ENCODE peak calls at places on chromosomes 13 and 19, in four cellular contexts. One of them, this sample, is unnamed. For H3K27me3, the result is how much of the 10 kb centered on the place peaks cover.

GRCh38 chr19:55370305-55370988 is at the start of gene IL11:
- DNase-seq in left ventricle myocardium inferior: no peak
- DNase-seq in K562: no peak
- DNase-seq in IMR-90: peak
- DNase-seq in this sample: no peak

GRCh38 chr19:38686530-38686888 is 39.1 kb downstream of the ACTN4 start:
- DNase-seq in left ventricle myocardium inferior: no peak
- DNase-seq in K562: no peak
- DNase-seq in IMR-90: no peak
- DNase-seq in this sample: peak

GRCh38 chr19:39514840-39515550 is at the start of gene SELENOV:
- DNase-seq in left ventricle myocardium inferior: no peak
- DNase-seq in K562: peak
- DNase-seq in IMR-90: no peak
- DNase-seq in this sample: no peak

GRCh38 chr19:327291-328024 is 17.1 kb downstream of the MIER2 start:
- DNase-seq in left ventricle myocardium inferior: no peak
- DNase-seq in K562: no peak
- DNase-seq in IMR-90: no peak
- DNase-seq in this sample: no peak

GRCh38 chr13:114068723-114069322 is 63.6 kb downstream of the RASA3 start:
- DNase-seq in left ventricle myocardium inferior: no peak
- DNase-seq in K562: no peak
- DNase-seq in IMR-90: peak
- DNase-seq in this sample: no peak

GRCh38 chr13:84896128-84896527 is 903.1 kb downstream of the SLITRK6 start:
- DNase-seq in left ventricle myocardium inferior: no peak
- DNase-seq in K562: peak
- DNase-seq in IMR-90: peak
- DNase-seq in this sample: peak

GRCh38 chr19:8576273-8576993 is 809 bp downstream of the MYO1F start:
- DNase-seq in left ventricle myocardium inferior: no peak
- DNase-seq in K562: no peak
- DNase-seq in IMR-90: no peak
- DNase-seq in this sample: no peak

GRCh38 chr13:58313219-58313618 is 681.7 kb downstream of the PCDH17 start:
- DNase-seq in left ventricle myocardium inferior: no peak
- DNase-seq in K562: no peak
- DNase-seq in IMR-90: no peak
- DNase-seq in this sample: no peak

GRCh38 chr13:67934615-67935330 is 704.6 kb upstream of the PCDH9 start:
- DNase-seq in left ventricle myocardium inferior: no peak
- DNase-seq in K562: no peak
- DNase-seq in IMR-90: no peak
- DNase-seq in this sample: no peak

GRCh38 chr13:113630804-113631203 is 27.2 kb downstream of the ATP4B start:
- DNase-seq in left ventricle myocardium inferior: peak
- DNase-seq in K562: no peak
- DNase-seq in IMR-90: no peak
- DNase-seq in this sample: no peak

GRCh38 chr13:113216165-113217056 is 7.0 kb downstream of the CUL4A start:
- DNase-seq in left ventricle myocardium inferior: peak
- DNase-seq in K562: no peak
- DNase-seq in IMR-90: peak
- DNase-seq in this sample: no peak

GRCh38 chr19:47230122-47230920 is 678 bp downstream of the BBC3 start:
- DNase-seq in left ventricle myocardium inferior: peak
- DNase-seq in K562: peak
- DNase-seq in IMR-90: peak
- DNase-seq in this sample: peak

GRCh38 chr13:20706661-20707060 is 3.2 kb downstream of the IL17D start:
- DNase-seq in left ventricle myocardium inferior: no peak
- DNase-seq in K562: no peak
- DNase-seq in IMR-90: no peak
- DNase-seq in this sample: no peak

GRCh38 chr13:79481685-79482052 is 714 bp downstream of the NDFIP2 start:
- DNase-seq in left ventricle myocardium inferior: no peak
- DNase-seq in K562: peak
- DNase-seq in IMR-90: no peak
- DNase-seq in this sample: no peak

GRCh38 chr19:7337380-7338194 is 11.2 kb upstream of the ARHGEF18 start:
- DNase-seq in left ventricle myocardium inferior: no peak
- DNase-seq in K562: no peak
- DNase-seq in IMR-90: no peak
- DNase-seq in this sample: no peak

GRCh38 chr13:94968040-94968756 is 255.9 kb upstream of the SOX21 start:
- DNase-seq in left ventricle myocardium inferior: no peak
- DNase-seq in K562: no peak
- DNase-seq in IMR-90: no peak
- DNase-seq in this sample: peak

GRCh38 chr19:1045247-1045603 is 5.3 kb downstream of the ABCA7 start:
- DNase-seq in left ventricle myocardium inferior: no peak
- DNase-seq in K562: peak
- DNase-seq in IMR-90: no peak
- DNase-seq in this sample: peak

GRCh38 chr19:46631481-46631880 is 4.5 kb downstream of the GNG8 start:
- DNase-seq in left ventricle myocardium inferior: peak
- DNase-seq in K562: no peak
- DNase-seq in IMR-90: peak
- DNase-seq in this sample: peak

GRCh38 chr19:39038098-39038497 is 5.7 kb upstream of the FBXO27 start:
- DNase-seq in left ventricle myocardium inferior: no peak
- DNase-seq in K562: peak
- DNase-seq in IMR-90: peak
- DNase-seq in this sample: peak

GRCh38 chr19:918152-918437 is 962 bp downstream of the KISS1R start:
- DNase-seq in left ventricle myocardium inferior: no peak
- DNase-seq in K562: no peak
- DNase-seq in IMR-90: no peak
- DNase-seq in this sample: no peak

GRCh38 chr19:31397308-31397707 is 48.1 kb upstream of the TSHZ3 start:
- DNase-seq in left ventricle myocardium inferior: no peak
- DNase-seq in K562: no peak
- DNase-seq in IMR-90: no peak
- DNase-seq in this sample: no peak

GRCh38 chr13:77507931-77508776 is 27.4 kb upstream of the SCEL start:
- DNase-seq in left ventricle myocardium inferior: no peak
- DNase-seq in K562: no peak
- DNase-seq in IMR-90: peak
- DNase-seq in this sample: no peak

GRCh38 chr19:5679289-5680082 is 830 bp downstream of the MICOS13 start:
- DNase-seq in left ventricle myocardium inferior: no peak
- DNase-seq in K562: no peak
- DNase-seq in IMR-90: no peak
- DNase-seq in this sample: no peak

GRCh38 chr13:40483601-40484000 is 182.8 kb downstream of the FOXO1 start:
- DNase-seq in left ventricle myocardium inferior: peak
- DNase-seq in K562: no peak
- DNase-seq in IMR-90: no peak
- DNase-seq in this sample: no peak

GRCh38 chr13:67139551-67139950 is 90.6 kb downstream of the PCDH9 start:
- DNase-seq in left ventricle myocardium inferior: no peak
- DNase-seq in K562: no peak
- DNase-seq in IMR-90: no peak
- DNase-seq in this sample: no peak

GRCh38 chr19:16620584-16620983 is 7.4 kb downstream of the MED26 start:
- DNase-seq in left ventricle myocardium inferior: no peak
- DNase-seq in K562: no peak
- DNase-seq in IMR-90: no peak
- DNase-seq in this sample: no peak

GRCh38 chr19:16619456-16619855 is 8.5 kb downstream of the MED26 start:
- DNase-seq in left ventricle myocardium inferior: peak
- DNase-seq in K562: peak
- DNase-seq in IMR-90: no peak
- DNase-seq in this sample: no peak

GRCh38 chr19:16620018-16620417 is 8.0 kb downstream of the MED26 start:
- DNase-seq in left ventricle myocardium inferior: no peak
- DNase-seq in K562: peak
- DNase-seq in IMR-90: no peak
- DNase-seq in this sample: no peak

GRCh38 chr19:16623066-16623465 is 4.9 kb downstream of the MED26 start:
- DNase-seq in left ventricle myocardium inferior: no peak
- DNase-seq in K562: no peak
- DNase-seq in IMR-90: no peak
- DNase-seq in this sample: no peak

GRCh38 chr19:16621165-16621800 is 6.7 kb downstream of the MED26 start:
- DNase-seq in left ventricle myocardium inferior: no peak
- DNase-seq in K562: no peak
- DNase-seq in IMR-90: no peak
- DNase-seq in this sample: no peak
- H3K27ac ChIP-seq in left ventricle myocardium inferior: no peak
- H3K27ac ChIP-seq in K562: no peak
- H3K27ac ChIP-seq in IMR-90: no peak
- H3K27ac ChIP-seq in this sample: no peak

GRCh38 chr19:3343619-3344502 is 22.5 kb upstream of the NFIC start:
- DNase-seq in left ventricle myocardium inferior: peak
- DNase-seq in K562: peak
- DNase-seq in IMR-90: peak
- DNase-seq in this sample: peak

GRCh38 chr19:3344608-3345598 is 21.5 kb upstream of the NFIC start:
- DNase-seq in left ventricle myocardium inferior: no peak
- DNase-seq in K562: no peak
- DNase-seq in IMR-90: no peak
- DNase-seq in this sample: no peak

GRCh38 chr19:3340340-3340739 is 26.0 kb upstream of the NFIC start:
- DNase-seq in left ventricle myocardium inferior: no peak
- DNase-seq in K562: no peak
- DNase-seq in IMR-90: no peak
- DNase-seq in this sample: no peak

GRCh38 chr19:3338541-3339181 is 27.7 kb upstream of the NFIC start:
- DNase-seq in left ventricle myocardium inferior: peak
- DNase-seq in K562: peak
- DNase-seq in IMR-90: no peak
- DNase-seq in this sample: no peak

DNA sequence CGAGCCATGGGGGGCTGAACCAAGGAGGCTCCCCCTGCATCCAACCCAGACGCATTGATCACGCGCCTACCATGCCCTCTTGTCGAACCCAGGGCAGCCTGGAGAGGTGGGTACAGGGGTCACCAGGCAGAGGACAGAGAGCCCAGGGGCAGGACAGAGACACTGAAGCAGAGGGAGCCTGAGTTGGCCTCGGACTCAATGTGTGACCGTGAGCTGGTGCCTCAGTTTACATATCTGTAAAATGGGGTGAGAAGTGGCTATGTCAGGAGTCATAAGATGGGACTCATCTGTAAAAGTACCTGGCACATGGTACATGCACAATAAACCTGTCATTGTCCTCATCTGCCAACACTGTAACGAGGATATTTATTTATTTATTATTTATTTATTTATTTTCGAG is 24.1 kb upstream of the NFIC start:
- DNase-seq in left ventricle myocardium inferior: no peak
- DNase-seq in K562: no peak
- DNase-seq in IMR-90: no peak
- DNase-seq in this sample: no peak
- H3K27me3 ChIP-seq in left ventricle myocardium inferior: under half
- H3K27me3 ChIP-seq in K562: under half
- H3K27me3 ChIP-seq in IMR-90: under half
- H3K27me3 ChIP-seq in this sample: under half

GRCh38 chr19:18322759-18323460 is at the start of gene LSM4:
- DNase-seq in left ventricle myocardium inferior: peak
- DNase-seq in K562: peak
- DNase-seq in IMR-90: peak
- DNase-seq in this sample: peak
- H3K27ac ChIP-seq in left ventricle myocardium inferior: peak
- H3K27ac ChIP-seq in K562: peak
- H3K27ac ChIP-seq in IMR-90: peak
- H3K27ac ChIP-seq in this sample: peak

DNA sequence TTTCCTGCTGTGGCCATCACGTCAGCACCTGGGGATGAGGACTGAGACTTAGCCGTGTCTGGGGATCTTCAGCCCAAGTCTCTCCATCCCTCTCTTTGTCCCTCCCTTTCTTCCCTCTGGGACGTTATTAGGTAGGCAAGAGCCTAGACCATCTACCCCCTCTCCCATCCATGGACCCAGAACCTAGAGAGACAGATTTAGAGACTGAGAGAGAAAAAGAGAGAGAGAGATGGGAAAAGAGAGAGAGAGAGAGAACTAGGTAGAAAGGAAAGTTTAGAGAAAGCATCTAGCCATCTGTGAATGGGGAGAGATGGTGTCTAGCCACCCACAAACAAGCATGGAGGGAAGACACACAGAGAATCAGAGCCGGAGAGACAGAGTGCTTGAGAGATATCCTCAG is 473 bp downstream of the KLK4 start:
- DNase-seq in left ventricle myocardium inferior: no peak
- DNase-seq in K562: no peak
- DNase-seq in IMR-90: no peak
- DNase-seq in this sample: no peak
- H3K27me3 ChIP-seq in left ventricle myocardium inferior: half or more
- H3K27me3 ChIP-seq in K562: under half
- H3K27me3 ChIP-seq in IMR-90: under half
- H3K27me3 ChIP-seq in this sample: half or more

GRCh38 chr19:9945319-9945966 is 9.1 kb upstream of the OLFM2 start:
- DNase-seq in left ventricle myocardium inferior: peak
- DNase-seq in K562: peak
- DNase-seq in IMR-90: peak
- DNase-seq in this sample: no peak
- H3K27ac ChIP-seq in left ventricle myocardium inferior: peak
- H3K27ac ChIP-seq in K562: no peak
- H3K27ac ChIP-seq in IMR-90: peak
- H3K27ac ChIP-seq in this sample: no peak

DNA sequence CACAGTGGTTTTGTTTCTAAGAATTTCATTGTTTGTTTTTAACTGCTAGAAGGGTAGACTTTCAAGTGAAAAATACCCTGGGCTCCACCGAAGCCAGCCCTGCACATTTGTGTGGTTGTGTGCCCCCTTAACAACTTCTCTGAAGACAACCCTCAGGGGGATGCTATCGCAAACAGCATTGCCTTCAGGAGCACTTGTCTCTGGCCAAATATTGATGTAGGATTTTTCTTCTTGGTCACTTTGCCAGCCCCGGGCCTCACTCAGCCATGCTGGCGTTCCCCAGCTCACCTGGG is 69.2 kb upstream of the SERP2 start:
- DNase-seq in left ventricle myocardium inferior: no peak
- DNase-seq in K562: no peak
- DNase-seq in IMR-90: no peak
- DNase-seq in this sample: no peak
- H3K27me3 ChIP-seq in left ventricle myocardium inferior: under half
- H3K27me3 ChIP-seq in K562: under half
- H3K27me3 ChIP-seq in IMR-90: under half
- H3K27me3 ChIP-seq in this sample: under half

This sample was measured in WERI-Rb-1.